ENCODE peak calls at places on chromosomes 13 and 19, in seven cellular contexts. F is A549, J is HepG2, T is H1, V is K562, Q is GM12878, R is HCT116. B is an unnamed sample.

GRCh38 chr13:75687145-75687763 is 51.1 kb downstream of the LMO7 start:
- DNase-seq in F (no peak), J (peak; percentile 46), T (no peak), V (peak; percentile 6), Q (no peak), R (peak; percentile 24), B (peak; percentile 68)

GRCh38 chr13:114318624-114319023 is 4.3 kb downstream of the CHAMP1 start:
- DNase-seq in F (no peak), J (no peak), T (no peak), V (no peak), Q (no peak), R (no peak), B (no peak)

GRCh38 chr13:30289533-30289932 is 17.8 kb downstream of the KATNAL1 start:
- DNase-seq in F (no peak), J (no peak), T (no peak), V (no peak), Q (no peak), R (no peak), B (no peak)

GRCh38 chr13:22047082-22047784 is 376.4 kb downstream of the FGF9 start:
- DNase-seq in F (no peak), J (peak; percentile 30), T (no peak), V (no peak), Q (no peak), R (peak; percentile 1), B (peak; percentile 64)

GRCh38 chr19:32165176-32165575 is 180.2 kb upstream of the ZNF507 start:
- DNase-seq in F (no peak), J (no peak), T (peak; percentile 35), V (no peak), Q (no peak), R (no peak), B (no peak)

GRCh38 chr13:109494955-109495354 is 291.4 kb downstream of the IRS2 start:
- DNase-seq in F (no peak), J (no peak), T (no peak), V (no peak), Q (no peak), R (no peak), B (peak; percentile 52)

GRCh38 chr13:105908581-105908980 is 626.9 kb downstream of the EFNB2 start:
- DNase-seq in F (no peak), J (no peak), T (no peak), V (no peak), Q (no peak), R (no peak), B (no peak)

GRCh38 chr19:33459220-33459619 is 62.4 kb downstream of the PEPD start:
- DNase-seq in F (no peak), J (no peak), T (no peak), V (no peak), Q (no peak), R (no peak), B (no peak)

GRCh38 chr13:47249296-47249695 is 352.4 kb upstream of the HTR2A start:
- DNase-seq in F (no peak), J (no peak), T (no peak), V (no peak), Q (no peak), R (no peak), B (peak; percentile 7)

GRCh38 chr13:35789335-35790166 is 313.1 kb upstream of the MAB21L1 start:
- DNase-seq in F (peak; percentile 7), J (peak; percentile 16), T (no peak), V (peak; percentile 3), Q (no peak), R (peak; percentile 7), B (peak; percentile 61)

GRCh38 chr13:104571161-104571889 is 1505.1 kb upstream of the SLC10A2 start:
- DNase-seq in F (peak; percentile 5), J (peak; percentile 16), T (peak; percentile 71), V (no peak), Q (no peak), R (peak; percentile 79), B (peak; percentile 82)

GRCh38 chr13:110244926-110245325 is 62.0 kb downstream of the COL4A1 start:
- DNase-seq in F (no peak), J (no peak), T (peak; percentile 39), V (no peak), Q (no peak), R (no peak), B (no peak)

GRCh38 chr13:113140677-113141590 is 17.5 kb upstream of the PROZ start:
- DNase-seq in F (no peak), J (no peak), T (no peak), V (no peak), Q (no peak), R (no peak), B (no peak)
- TF ChIP-seq CEBPB in F (no peak), J (no peak), T (no peak), V (no peak), Q (no peak), R (no peak), B (no peak)

DNA sequence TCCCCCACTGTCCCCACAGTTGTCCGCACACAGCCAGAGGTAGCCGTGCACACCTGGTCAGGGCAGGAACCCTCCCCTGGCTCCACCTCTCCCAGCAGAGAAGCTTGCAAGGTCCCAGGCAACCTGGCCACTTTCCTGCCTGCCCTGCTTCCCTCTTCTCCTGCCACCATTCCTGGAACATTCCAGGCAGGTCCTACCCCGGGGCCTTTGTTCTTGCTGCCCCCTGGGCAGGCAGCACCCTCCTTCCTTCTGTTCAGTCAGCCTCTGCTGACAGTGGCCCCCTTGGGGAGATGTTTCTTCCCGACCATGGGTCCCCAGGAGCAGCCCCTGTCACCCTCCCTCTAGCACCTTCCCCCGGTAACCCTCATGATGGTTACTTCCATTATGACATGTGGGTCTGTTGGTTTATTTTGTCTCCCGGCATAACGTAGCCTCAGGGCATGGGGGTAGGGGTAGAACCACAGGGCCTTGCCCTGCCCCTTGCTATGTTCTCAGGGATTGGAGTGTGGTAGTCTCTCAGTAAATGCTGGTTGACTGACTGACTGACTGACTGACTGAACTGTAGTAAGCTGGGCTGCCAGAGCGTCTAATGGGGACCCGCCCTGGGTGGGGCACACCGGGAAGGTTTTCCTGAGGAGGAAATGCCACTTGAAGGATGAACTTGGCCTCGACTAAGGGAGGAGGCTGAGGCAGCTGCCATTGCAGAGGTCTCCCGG is 10.8 kb downstream of the PAK4 start:
- DNase-seq in F (no peak), J (no peak), T (no peak), V (no peak), Q (no peak), R (no peak), B (no peak)
- TF ChIP-seq CEBPB in F (no peak), J (no peak), T (no peak), V (no peak), Q (no peak), R (no peak), B (no peak)

GRCh38 chr13:20990910-20991525 is 70.4 kb downstream of the LATS2 start:
- DNase-seq in F (no peak), J (no peak), T (no peak), V (no peak), Q (no peak), R (no peak), B (no peak)

GRCh38 chr13:20993211-20993610 is 68.2 kb downstream of the LATS2 start:
- DNase-seq in F (no peak), J (no peak), T (no peak), V (no peak), Q (no peak), R (no peak), B (no peak)

GRCh38 chr13:20989883-20990282 is 71.5 kb downstream of the LATS2 start:
- DNase-seq in F (no peak), J (no peak), T (no peak), V (no peak), Q (no peak), R (no peak), B (no peak)

GRCh38 chr13:20993661-20994440 is 67.5 kb downstream of the LATS2 start:
- DNase-seq in F (no peak), J (no peak), T (no peak), V (peak; percentile 73), Q (no peak), R (no peak), B (peak; percentile 51)

DNA sequence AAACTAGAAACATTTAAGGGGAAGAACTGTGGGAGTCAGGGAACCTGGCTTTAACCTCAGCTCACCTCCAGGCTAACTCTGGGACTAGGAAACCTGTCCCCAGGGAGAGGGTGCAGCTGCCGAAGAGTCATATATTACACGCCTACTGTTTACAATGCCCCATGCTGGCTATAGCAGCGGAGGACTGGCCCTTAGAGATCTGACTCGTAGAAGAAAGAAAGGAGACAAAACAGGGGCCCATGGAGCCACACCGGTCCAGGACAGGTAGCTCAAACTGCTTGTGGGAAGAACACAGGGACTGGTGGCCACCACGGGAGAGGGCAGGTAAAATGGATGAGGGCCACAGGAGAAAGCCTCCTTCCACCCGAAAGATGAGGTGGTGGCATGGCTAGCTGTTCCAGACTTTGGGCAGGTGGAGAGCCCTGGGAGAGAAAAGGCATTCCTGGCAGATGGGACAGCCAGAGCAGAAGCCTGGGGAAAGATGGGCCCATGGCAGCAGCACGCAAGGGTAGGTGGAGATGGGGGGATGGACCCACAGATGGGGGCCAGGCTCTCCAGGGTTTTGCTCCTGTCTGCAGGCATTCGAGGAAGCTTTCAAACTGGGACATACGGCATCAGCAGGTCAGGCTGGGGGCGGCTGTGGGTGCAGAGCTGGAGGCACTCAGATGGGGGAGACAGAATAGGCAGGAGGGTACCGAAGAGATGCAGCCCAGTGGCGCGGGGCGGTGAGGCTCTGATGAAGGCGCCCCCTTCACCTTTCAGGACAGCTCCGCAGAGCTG is 69.5 kb downstream of the LATS2 start:
- DNase-seq in F (no peak), J (no peak), T (no peak), V (no peak), Q (no peak), R (no peak), B (no peak)
- TF ChIP-seq CEBPB in F (no peak), J (no peak), T (no peak), V (no peak), Q (no peak), R (no peak), B (no peak)

DNA sequence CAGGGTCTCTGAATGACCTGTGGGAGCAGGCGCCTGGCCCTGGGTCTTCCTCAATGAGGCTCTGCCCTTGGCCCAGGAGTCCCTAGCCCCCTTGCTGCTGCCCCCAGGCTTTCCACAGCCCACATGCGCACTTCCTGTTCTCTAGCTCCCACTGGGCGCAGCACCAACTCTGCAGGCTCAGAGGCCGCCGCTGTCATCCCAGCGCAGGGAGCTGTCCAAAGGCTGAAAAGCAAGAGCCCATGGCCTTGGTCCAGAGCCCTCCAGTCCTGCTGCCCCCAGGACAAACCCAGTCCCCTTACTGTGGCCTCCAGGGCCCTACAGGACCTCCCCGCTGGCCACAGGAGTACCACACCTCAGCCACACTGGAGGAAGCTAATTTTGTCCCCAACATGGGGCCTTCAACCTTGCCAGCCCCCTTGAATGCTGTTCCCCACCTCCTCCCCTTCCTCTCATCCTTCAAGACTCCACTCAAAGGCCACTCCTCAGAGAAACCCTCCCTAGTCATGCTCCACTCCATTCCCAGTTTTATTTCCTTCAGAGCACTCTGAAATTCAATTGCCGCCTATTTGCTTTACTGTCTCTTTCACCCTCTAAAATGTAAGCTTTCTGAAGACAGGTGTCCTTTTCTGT is 8.0 kb upstream of the POU2F2 start:
- DNase-seq in F (no peak), J (peak; percentile 31), T (peak; percentile 91), V (peak; percentile 48), Q (no peak), R (no peak), B (peak; percentile 72)
- TF ChIP-seq CEBPB in F (no peak), J (no peak), T (no peak), V (no peak), Q (no peak), R (no peak), B (no peak)